ENCODE peak calls at places on chromosomes 12 and 14, in eight cellular contexts. R, I, H, K, V, P, T and X are unnamed samples.

GRCh38 chr12:28108599-28108998 is 81.7 kb upstream of the CCDC91 start:
- DNase-seq in R (no peak), I (no peak), H (peak; percentile 69), K (no peak), V (no peak), P (no peak), T (no peak), X (no peak)

GRCh38 chr12:91413591-91413990 is 231.0 kb upstream of the DCN start:
- DNase-seq in R (peak; percentile 51), I (peak; percentile 57), H (no peak), K (no peak), V (peak; percentile 95), P (no peak), T (peak; percentile 70), X (no peak)

GRCh38 chr12:105338954-105339353 is 8.5 kb downstream of the C12orf75 start:
- DNase-seq in R (no peak), I (no peak), H (no peak), K (no peak), V (no peak), P (no peak), T (no peak), X (no peak)

GRCh38 chr14:70649803-70650202 is 8.1 kb downstream of the TTC9 start:
- DNase-seq in R (no peak), I (no peak), H (no peak), K (no peak), V (no peak), P (no peak), T (no peak), X (no peak)

GRCh38 chr14:105019861-105020814 is 745 bp downstream of the CDCA4 start:
- DNase-seq in R (no peak), I (no peak), H (peak; percentile 30), K (peak; percentile 64), V (no peak), P (peak; percentile 73), T (peak; percentile 76), X (peak; percentile 72)

GRCh38 chr12:69916541-69917270 is 91.7 kb downstream of the MYRFL start:
- DNase-seq in R (no peak), I (no peak), H (no peak), K (no peak), V (no peak), P (no peak), T (peak; percentile 52), X (no peak)

GRCh38 chr12:66947119-66947518 is 268.2 kb upstream of the GRIP1 start:
- DNase-seq in R (no peak), I (no peak), H (no peak), K (no peak), V (peak; percentile 12), P (no peak), T (no peak), X (no peak)

GRCh38 chr14:100825691-100826331 is at the start of gene MEG3:
- DNase-seq in R (no peak), I (no peak), H (no peak), K (no peak), V (no peak), P (no peak), T (no peak), X (no peak)

GRCh38 chr14:29548948-29549370 is 378.7 kb downstream of the PRKD1 start:
- DNase-seq in R (peak; percentile 12), I (peak; percentile 23), H (peak; percentile 52), K (peak; percentile 76), V (peak; percentile 77), P (peak; percentile 69), T (peak; percentile 69), X (peak; percentile 44)

GRCh38 chr12:80714055-80714454 is 2.7 kb upstream of the MYF5 start:
- DNase-seq in R (no peak), I (no peak), H (no peak), K (peak; percentile 79), V (no peak), P (peak; percentile 73), T (peak; percentile 26), X (no peak)

GRCh38 chr12:6852651-6853354 is 853 bp downstream of the USP5 start:
- DNase-seq in R (no peak), I (peak; percentile 65), H (peak; percentile 63), K (peak; percentile 69), V (peak; percentile 54), P (peak; percentile 64), T (peak; percentile 80), X (peak; percentile 52)

GRCh38 chr12:42589465-42590323 is at the start of gene PRICKLE1:
- DNase-seq in R (no peak), I (peak; percentile 90), H (peak; percentile 61), K (peak; percentile 67), V (peak; percentile 57), P (peak; percentile 81), T (peak; percentile 75), X (peak; percentile 46)

GRCh38 chr14:60563113-60563512 is 54.2 kb downstream of the SIX6 start:
- DNase-seq in R (no peak), I (no peak), H (no peak), K (no peak), V (no peak), P (no peak), T (no peak), X (no peak)

GRCh38 chr14:71237556-71237955 is 330.3 kb downstream of the PCNX1 start:
- DNase-seq in R (no peak), I (no peak), H (no peak), K (no peak), V (no peak), P (no peak), T (no peak), X (no peak)

GRCh38 chr14:99273724-99274345 is 1.8 kb upstream of the BCL11B start:
- DNase-seq in R (no peak), I (no peak), H (no peak), K (peak; percentile 42), V (no peak), P (no peak), T (peak; percentile 70), X (no peak)

DNA sequence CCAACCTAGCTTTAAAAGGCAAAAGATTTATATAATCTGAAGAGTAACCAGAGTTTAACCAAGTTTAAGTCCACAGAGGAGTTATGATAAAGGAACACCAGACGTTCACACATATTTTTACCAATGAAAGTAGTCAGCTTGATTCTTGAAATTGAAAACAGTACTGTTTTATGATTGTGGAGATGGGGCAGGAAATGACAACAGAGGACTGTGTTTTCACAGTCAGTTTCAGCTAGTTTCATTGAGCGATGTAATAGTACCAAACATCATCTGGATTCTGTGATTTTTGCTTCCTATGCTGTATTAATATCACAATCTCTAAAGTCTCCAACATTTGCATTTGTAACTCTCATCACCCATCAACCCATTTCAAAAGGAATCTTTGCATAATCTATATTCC is 34.2 kb upstream of the SLC6A15 start:
- DNase-seq in R (no peak), I (no peak), H (peak; percentile 42), K (no peak), V (no peak), P (no peak), T (no peak), X (no peak)
- TF ChIP-seq CTCF in R (no peak), I (no peak), H (no peak), K (no peak), V (no peak), P (no peak), T (no peak), X (no peak)

GRCh38 chr12:56718167-56718566 is 6.9 kb downstream of the NACA start:
- DNase-seq in R (no peak), I (no peak), H (no peak), K (no peak), V (no peak), P (no peak), T (no peak), X (no peak)

GRCh38 chr12:56718636-56719035 is 6.5 kb downstream of the NACA start:
- DNase-seq in R (no peak), I (no peak), H (no peak), K (no peak), V (no peak), P (no peak), T (no peak), X (no peak)

GRCh38 chr12:56715798-56716197 is 9.3 kb downstream of the NACA start:
- DNase-seq in R (no peak), I (no peak), H (no peak), K (no peak), V (no peak), P (no peak), T (no peak), X (no peak)

GRCh38 chr12:56716458-56716857 is 8.6 kb downstream of the NACA start:
- DNase-seq in R (no peak), I (no peak), H (no peak), K (no peak), V (no peak), P (no peak), T (no peak), X (no peak)

DNA sequence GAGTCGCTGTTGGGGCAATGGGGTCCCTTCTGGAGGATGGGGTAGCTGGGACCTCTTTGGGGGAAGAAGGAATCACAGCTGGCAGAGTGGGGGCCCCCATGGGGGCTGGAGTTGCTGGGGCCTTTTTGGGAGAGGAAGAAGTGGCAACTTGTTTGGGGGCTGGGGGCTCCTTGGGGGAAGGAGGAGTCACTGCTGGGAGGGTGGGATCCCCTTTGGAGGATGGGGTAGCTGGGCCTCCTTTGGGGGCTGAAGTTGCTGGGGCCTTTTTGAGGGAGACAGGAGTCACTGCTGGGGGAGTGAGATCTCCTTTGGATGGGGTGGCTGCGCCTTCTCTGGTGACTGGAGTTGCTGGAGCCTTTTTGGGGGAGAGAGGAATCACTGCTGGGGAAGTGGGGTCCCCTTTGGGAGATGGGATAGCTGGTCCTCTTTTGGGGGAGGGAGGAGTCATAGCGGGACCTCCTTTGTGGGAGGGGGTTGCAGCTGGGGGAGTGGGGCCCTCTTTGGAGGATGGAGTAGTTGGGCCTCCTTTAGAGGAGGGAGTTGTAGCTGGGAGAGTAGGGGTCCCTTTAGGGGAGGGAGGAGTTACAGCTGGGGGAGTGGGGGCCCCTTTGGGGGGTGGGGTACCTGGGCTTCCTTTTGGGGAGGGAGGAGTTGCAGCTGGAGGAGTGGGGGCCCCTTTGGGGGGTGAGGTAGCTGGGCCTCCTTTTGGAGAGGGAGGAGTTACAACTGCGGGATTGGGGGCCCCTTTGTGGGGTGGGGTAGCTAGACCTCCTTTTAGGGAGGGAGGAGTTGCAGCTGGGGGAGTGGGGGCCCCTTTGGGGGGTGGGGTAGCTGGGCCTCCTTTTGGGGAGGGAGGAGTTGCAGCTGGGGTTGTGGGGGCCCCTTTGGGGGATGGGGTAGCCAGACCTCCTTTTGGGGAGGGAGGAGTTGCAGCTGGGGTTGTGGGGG is 7.9 kb downstream of the NACA start:
- DNase-seq in R (no peak), I (no peak), H (no peak), K (no peak), V (no peak), P (no peak), T (no peak), X (no peak)
- H3K4me1 ChIP-seq in R (peaks cover 14% of the 10 kb centered on the region), I (peaks cover 13% of the 10 kb centered on the region), H (peaks cover 92% of the 10 kb centered on the region), K (peaks cover 39% of the 10 kb centered on the region), V (peaks cover 20% of the 10 kb centered on the region), P (peaks cover 30% of the 10 kb centered on the region), T (peaks cover 15% of the 10 kb centered on the region), X (peaks cover 56% of the 10 kb centered on the region)

GRCh38 chr12:1907652-1908611 is 10.5 kb downstream of the CACNA2D4 start:
- DNase-seq in R (no peak), I (no peak), H (no peak), K (no peak), V (peak; percentile 25), P (no peak), T (peak; percentile 3), X (no peak)
- TF ChIP-seq EZH2phosphoT487 in R (no peak), I (no peak), H (no peak), K (no peak), V (no peak), P (no peak), T (no peak), X (no peak)

GRCh38 chr12:121827351-121828099 is 23.7 kb downstream of the SETD1B start:
- DNase-seq in R (no peak), I (no peak), H (no peak), K (no peak), V (no peak), P (no peak), T (no peak), X (no peak)
- TF ChIP-seq CTCF in R (no peak), I (no peak), H (no peak), K (peak; percentile 55), V (no peak), P (no peak), T (no peak), X (no peak)